ENCODE peak calls at places on chromosomes 16 and 17, in six cellular contexts. Y is GM12878, A is K562, O is H1, Q is HepG2, B is SK-N-SH. T is an unnamed sample.

GRCh38 chr16:85673529-85674417 is 15.0 kb downstream of the GINS2 start:
- DNase-seq in Q (no peak), A (no peak), Y (no peak), O (no peak), B (peak; percentile 78), T (no peak)

GRCh38 chr17:19377602-19378415 is 489 bp upstream of the MAPK7 start:
- DNase-seq in Y (peak; percentile 96), O (peak; percentile 97), B (peak; percentile 98), Q (peak; percentile 98), A (peak; percentile 97), T (peak; percentile 96)

GRCh38 chr17:8851600-8851999 is 15.9 kb downstream of the PIK3R6 start:
- DNase-seq in Y (no peak), Q (no peak), A (no peak), O (no peak), B (no peak), T (no peak)

GRCh38 chr17:42783062-42783777 is 2.8 kb downstream of the WNK4 start:
- DNase-seq in B (no peak), O (no peak), A (no peak), Y (no peak), Q (no peak), T (no peak)

GRCh38 chr17:8122923-8123694 is 797 bp downstream of the HES7 start:
- DNase-seq in Q (no peak), Y (no peak), A (no peak), B (peak; percentile 48), O (no peak), T (no peak)

GRCh38 chr17:9371019-9371418 is 204.6 kb downstream of the STX8 start:
- DNase-seq in Y (peak; percentile 37), O (no peak), A (no peak), B (no peak), Q (peak; percentile 83), T (peak; percentile 13)

GRCh38 chr16:4450430-4450829 is 24.0 kb downstream of the NMRAL1 start:
- DNase-seq in B (no peak), Y (no peak), Q (no peak), O (no peak), A (no peak), T (no peak)

GRCh38 chr17:49093131-49093530 is 39.4 kb upstream of the B4GALNT2 start:
- DNase-seq in A (no peak), O (no peak), Y (no peak), B (no peak), Q (no peak), T (no peak)

GRCh38 chr17:35433075-35433894 is 985 bp upstream of the SLFN12 start:
- DNase-seq in Y (peak; percentile 40), O (peak; percentile 82), Q (peak; percentile 81), A (peak; percentile 66), B (no peak), T (peak; percentile 85)

GRCh38 chr17:81417879-81418709 is 22.8 kb downstream of the BAHCC1 start:
- DNase-seq in B (no peak), O (no peak), Q (no peak), Y (no peak), A (no peak), T (no peak)

GRCh38 chr17:29089601-29090044 is 46.7 kb downstream of the PIPOX start:
- DNase-seq in A (no peak), B (no peak), Y (no peak), Q (no peak), O (no peak), T (no peak)

GRCh38 chr17:8470447-8471047 is 34.9 kb downstream of the NDEL1 start:
- DNase-seq in Y (no peak), Q (no peak), A (no peak), O (no peak), B (no peak), T (no peak)

GRCh38 chr17:66787914-66788313 is 47.0 kb upstream of the CACNG5 start:
- DNase-seq in O (no peak), Q (no peak), A (no peak), B (no peak), Y (no peak), T (no peak)

GRCh38 chr17:82299452-82299851 is 18.0 kb downstream of the CD7 start:
- DNase-seq in Y (no peak), Q (no peak), B (no peak), O (no peak), A (no peak), T (no peak)

GRCh38 chr17:29838961-29839360 is 91.1 kb downstream of the SSH2 start:
- DNase-seq in Y (no peak), A (no peak), Q (no peak), B (peak; percentile 62), O (no peak), T (no peak)

GRCh38 chr16:56800355-56800754 is 64.7 kb upstream of the SLC12A3 start:
- DNase-seq in Q (peak; percentile 80), Y (no peak), A (no peak), O (no peak), B (no peak), T (no peak)

GRCh38 chr16:12425134-12425941 is 378.3 kb downstream of the CPPED1 start:
- DNase-seq in B (no peak), O (no peak), A (no peak), Y (no peak), Q (peak; percentile 87), T (no peak)

GRCh38 chr17:34371405-34371804 is 8.4 kb upstream of the CCL1 start:
- DNase-seq in B (no peak), A (no peak), Y (no peak), O (no peak), Q (no peak), T (no peak)

GRCh38 chr17:36527851-36528250 is 6.8 kb downstream of the MYO19 start:
- DNase-seq in A (no peak), Y (no peak), Q (no peak), B (no peak), O (no peak), T (no peak)

GRCh38 chr17:60770946-60771422 is 93.3 kb downstream of the BCAS3 start:
- DNase-seq in O (no peak), A (no peak), Y (no peak), B (no peak), Q (no peak), T (no peak)

GRCh38 chr17:60766778-60767190 is 89.1 kb downstream of the BCAS3 start:
- DNase-seq in A (no peak), Y (no peak), O (no peak), B (no peak), Q (peak; percentile 64), T (no peak)

GRCh38 chr17:60767744-60768308 is 90.2 kb downstream of the BCAS3 start:
- DNase-seq in Y (no peak), O (no peak), Q (no peak), B (no peak), A (no peak), T (no peak)

GRCh38 chr17:60773552-60773951 is 95.9 kb downstream of the BCAS3 start:
- DNase-seq in B (no peak), Y (no peak), Q (no peak), O (no peak), A (no peak), T (no peak)

DNA sequence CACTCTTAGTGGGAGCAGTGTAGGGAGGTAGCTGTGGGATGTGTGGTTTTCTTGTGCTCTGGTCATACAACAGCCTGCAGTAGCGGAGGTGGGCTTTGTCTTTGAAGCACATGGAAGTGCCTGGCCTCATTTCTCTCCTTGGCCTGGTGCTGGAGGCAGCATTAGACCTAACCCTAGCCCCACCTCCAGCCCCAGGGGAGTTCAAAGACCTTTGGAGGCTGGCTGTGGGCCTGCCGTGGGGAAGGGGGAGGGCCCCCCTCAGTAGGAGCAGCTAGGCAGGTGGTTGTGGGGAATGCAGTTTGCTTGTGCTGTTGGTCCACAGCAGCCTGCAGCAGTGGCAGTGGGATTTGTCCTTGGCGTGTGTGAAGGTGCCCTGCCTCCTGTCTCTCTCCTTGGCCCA is 91.7 kb downstream of the BCAS3 start:
- DNase-seq in B (no peak), O (no peak), Y (no peak), Q (peak; percentile 39), A (no peak), T (no peak)
- H3K4me3 ChIP-seq in B (no peak overlapping the region), O (no peak overlapping the region), Y (no peak overlapping the region), Q (no peak overlapping the region), A (no peak overlapping the region), T (no peak overlapping the region)

GRCh38 chr17:50149099-50149424 is 1.4 kb downstream of the PPP1R9B start:
- DNase-seq in Y (no peak), Q (no peak), O (no peak), A (no peak), B (no peak), T (no peak)
- TF ChIP-seq SIN3A in Y (no peak), Q (no peak), O (no peak), A (no peak), B (no peak), T (no peak)

GRCh38 chr16:50323335-50324011 is 45.3 kb downstream of the BRD7 start:
- DNase-seq in B (peak; percentile 36), A (peak; percentile 22), O (no peak), Q (peak; percentile 50), Y (no peak), T (peak; percentile 21)
- H3K4me2 ChIP-seq in B (no peak overlapping the region), A (no peak overlapping the region), O (no peak overlapping the region), Q (no peak overlapping the region), Y (no peak overlapping the region), T (no peak overlapping the region)

DNA sequence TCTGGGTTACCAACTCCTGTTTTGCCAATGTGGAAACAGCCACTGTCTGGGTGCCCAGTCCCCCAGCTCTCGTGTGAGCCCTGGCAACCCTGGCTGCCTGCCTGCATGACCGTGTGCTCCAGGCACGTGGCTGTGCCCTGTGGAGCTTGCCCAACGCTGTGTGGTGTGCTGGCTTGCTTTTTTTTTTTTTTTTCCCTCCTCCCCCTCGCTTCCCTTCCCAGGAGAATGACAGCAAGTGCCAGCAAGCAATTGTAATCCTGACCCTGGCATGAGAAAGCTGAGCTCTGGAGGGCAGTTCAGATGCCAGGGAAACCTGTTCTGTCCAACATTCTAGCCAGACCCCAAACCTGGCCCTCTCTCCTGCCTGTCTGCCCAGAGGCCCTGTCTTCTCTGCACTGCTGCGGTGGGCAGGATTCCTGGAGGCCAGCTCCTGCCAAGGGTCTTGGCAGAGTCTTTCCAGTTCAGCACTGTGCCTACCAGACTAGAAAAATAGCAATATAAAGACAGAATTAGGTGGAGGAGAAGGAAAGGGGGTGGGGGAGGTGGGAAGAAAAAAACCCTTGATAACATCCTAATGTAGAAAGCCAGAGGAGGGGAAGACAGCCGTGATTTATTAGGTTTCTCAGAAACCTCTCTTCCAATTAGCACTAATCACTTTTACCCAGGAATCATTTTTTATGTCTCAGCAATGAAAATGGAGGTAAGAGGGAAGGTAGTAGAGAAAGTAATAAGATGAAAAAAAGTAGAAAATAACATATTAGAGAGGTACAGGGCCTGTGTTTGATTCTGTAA is 9.0 kb downstream of the HLF start:
- DNase-seq in B (peak; percentile 68), Y (no peak), A (no peak), O (no peak), Q (no peak), T (no peak)
- H3K4me3 ChIP-seq in B (no peak overlapping the region), Y (no peak overlapping the region), A (no peak overlapping the region), O (no peak overlapping the region), Q (peak overlapping the region; percentile 83), T (no peak overlapping the region)

DNA sequence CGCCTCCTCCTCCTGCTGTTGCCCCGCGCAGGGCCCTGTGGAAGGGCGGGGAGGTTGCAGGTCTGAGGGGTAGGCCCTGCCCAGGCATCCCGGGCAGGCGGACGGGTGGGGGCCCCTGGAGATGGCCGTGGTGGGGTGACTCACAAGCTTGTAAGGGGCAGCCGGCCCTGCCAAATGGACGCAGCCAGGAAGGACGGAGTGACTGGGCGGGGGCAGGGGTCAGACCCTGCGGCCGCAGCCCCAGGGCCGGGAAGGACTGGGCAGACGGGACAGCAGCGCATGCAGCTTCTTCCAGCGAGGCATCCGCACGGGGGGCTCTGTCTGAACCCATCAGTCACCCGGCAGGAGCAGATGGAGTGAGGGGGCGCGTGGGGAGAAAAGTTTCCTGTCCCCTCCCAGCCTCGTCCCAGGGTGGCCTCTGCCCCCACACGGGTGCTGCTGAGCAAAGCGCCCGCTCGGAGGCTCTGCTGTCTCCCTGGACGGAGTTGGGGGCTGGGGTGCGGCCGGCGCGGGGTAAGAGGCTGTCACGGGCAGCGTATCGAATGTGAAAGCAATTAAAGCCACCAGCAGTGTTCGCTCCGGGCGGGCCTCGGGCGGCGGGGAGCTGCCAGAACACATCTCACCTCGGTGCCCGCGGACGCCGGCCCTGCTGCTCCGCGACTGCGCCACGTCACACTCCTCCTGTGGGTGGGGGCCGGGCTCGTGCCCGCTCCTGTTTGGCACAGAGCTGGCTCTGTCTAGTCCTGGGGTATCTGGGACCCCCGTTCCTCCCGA is 5.4 kb upstream of the PRR35 start:
- DNase-seq in O (no peak), Q (no peak), B (no peak), A (no peak), Y (no peak), T (no peak)
- TF ChIP-seq SIN3A in O (no peak), Q (no peak), B (no peak), A (no peak), Y (no peak), T (no peak)

T was measured in HCT116.